ENCODE peak calls at places on chromosomes 16 and 17, in seven cellular contexts. A is breast epithelium, L is psoas muscle, Z is astrocyte of the spinal cord, R is mucosa of descending colon, P is lung, M is AG04450. E is an unnamed sample.

GRCh38 chr16:64892843-64893242 is 229.0 kb downstream of the CDH11 start:
- DNase-seq in R (no peak), A (no peak), L (no peak), M (peak; percentile 75), P (no peak), Z (peak; percentile 94), E (no peak)

GRCh38 chr16:1537763-1538289 is 4.4 kb downstream of the TMEM204 start:
- DNase-seq in A (no peak), Z (no peak), L (peak; percentile 49), M (no peak), P (no peak), R (no peak), E (no peak)

GRCh38 chr16:74868501-74868900 is 93.9 kb upstream of the FA2H start:
- DNase-seq in A (no peak), M (no peak), Z (peak; percentile 27), L (no peak), P (no peak), R (no peak), E (no peak)

GRCh38 chr17:28878981-28879380 is 18.6 kb downstream of the FLOT2 start:
- DNase-seq in L (no peak), M (no peak), P (no peak), A (no peak), Z (peak; percentile 44), R (no peak), E (peak; percentile 38)

GRCh38 chr16:86533942-86534341 is 21.1 kb downstream of the MTHFSD start:
- DNase-seq in R (no peak), L (no peak), M (no peak), P (no peak), Z (no peak), A (no peak), E (no peak)

GRCh38 chr16:84461029-84461415 is 43.4 kb downstream of the MEAK7 start:
- DNase-seq in M (no peak), R (peak; percentile 14), A (peak; percentile 45), L (no peak), P (no peak), Z (no peak), E (no peak)

GRCh38 chr17:77245162-77245926 is 104.6 kb downstream of the SEC14L1 start:
- DNase-seq in Z (no peak), L (no peak), M (no peak), P (no peak), A (no peak), R (no peak), E (no peak)

GRCh38 chr17:6812295-6812694 is 19.2 kb downstream of the TEKT1 start:
- DNase-seq in A (no peak), Z (no peak), P (no peak), M (no peak), L (no peak), R (no peak), E (no peak)

GRCh38 chr16:79316004-79316458 is 284.5 kb downstream of the MAF start:
- DNase-seq in M (no peak), R (no peak), L (no peak), A (no peak), Z (no peak), P (no peak), E (no peak)

GRCh38 chr16:17138801-17139200 is 332.0 kb downstream of the XYLT1 start:
- DNase-seq in M (no peak), R (no peak), A (no peak), L (no peak), P (no peak), Z (no peak), E (peak; percentile 72)

GRCh38 chr17:44804301-44805061 is 25.6 kb downstream of the GJC1 start:
- DNase-seq in Z (peak; percentile 17), R (no peak), P (no peak), M (no peak), A (no peak), L (peak; percentile 66), E (no peak)

DNA sequence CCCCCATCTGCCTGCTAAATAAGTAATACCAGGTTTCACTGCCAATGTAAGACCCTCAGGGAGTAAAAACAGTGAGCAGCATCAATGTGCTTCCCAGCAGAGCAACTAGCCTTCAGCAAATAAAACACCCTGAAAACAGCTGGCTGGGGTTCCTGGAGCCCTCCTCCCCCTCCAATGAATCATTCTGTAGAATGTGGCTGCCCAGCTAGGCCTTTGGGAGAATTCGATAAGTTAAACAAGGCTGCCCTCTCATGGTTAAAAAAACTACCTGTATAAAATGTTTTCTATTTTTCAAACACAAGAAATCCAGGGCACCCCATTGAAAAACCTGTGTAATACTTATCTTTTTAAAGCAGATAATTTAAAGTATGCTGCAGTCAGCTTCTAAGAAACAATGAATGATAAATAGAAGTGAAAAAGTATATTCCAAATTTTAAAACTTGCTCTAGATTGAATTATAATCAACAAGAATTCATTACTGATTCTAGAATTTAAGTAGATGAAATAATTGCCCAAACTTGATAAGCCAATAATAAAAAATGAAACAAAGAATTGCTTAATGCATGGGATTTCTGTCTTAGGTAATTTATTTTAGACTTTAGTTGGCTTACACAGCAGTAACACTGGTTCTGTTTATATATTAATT is 9.4 kb upstream of the TOM1L1 start:
- DNase-seq in A (no peak), M (peak; percentile 57), R (no peak), L (no peak), Z (peak; percentile 71), P (no peak), E (peak; percentile 52)
- TF ChIP-seq CTCF in A (no peak), M (peak; percentile 56), R (no peak), L (peak; percentile 27), Z (peak; percentile 40), P (no peak), E (peak; percentile 61)

GRCh38 chr17:81132770-81133723 is 32.3 kb upstream of the PVALEF start:
- DNase-seq in Z (no peak), R (no peak), A (no peak), P (peak; percentile 54), L (no peak), M (no peak), E (peak; percentile 46)
- TF ChIP-seq CTCF in Z (no peak), R (no peak), A (no peak), P (no peak), L (no peak), M (no peak), E (no peak)

GRCh38 chr16:90026135-90026534 is 6.9 kb upstream of the DBNDD1 start:
- DNase-seq in P (no peak), Z (no peak), M (no peak), L (no peak), R (no peak), A (no peak), E (no peak)
- TF ChIP-seq CTCF in P (no peak), Z (no peak), M (no peak), L (no peak), R (no peak), A (no peak), E (no peak)

DNA sequence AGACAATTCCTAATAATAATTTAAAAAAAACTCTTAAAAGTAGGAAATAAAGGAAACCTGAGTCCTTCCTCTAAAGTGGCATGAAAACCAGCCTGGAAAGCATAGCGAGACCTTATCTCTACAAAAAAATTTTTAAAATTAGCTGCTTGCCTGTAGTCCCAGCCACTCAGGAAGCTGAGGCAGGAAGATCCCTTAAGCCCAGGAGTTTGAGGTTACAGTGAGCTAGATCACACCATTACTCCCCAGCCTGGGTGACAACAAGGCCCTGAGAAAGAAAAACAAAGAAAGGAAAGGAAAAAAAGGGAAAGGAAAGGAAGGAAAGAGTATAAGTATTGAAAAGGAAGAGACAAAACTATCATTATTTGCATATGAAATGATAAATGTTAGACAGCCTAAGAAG is 112.9 kb downstream of the GOSR1 start:
- DNase-seq in A (no peak), P (no peak), R (no peak), Z (no peak), M (no peak), L (no peak), E (no peak)
- TF ChIP-seq CTCF in A (no peak), P (no peak), R (no peak), Z (no peak), M (no peak), L (no peak), E (no peak)

GRCh38 chr16:58000706-58001676 is at the start of gene USB1:
- DNase-seq in M (peak; percentile 39), R (peak; percentile 92), A (peak; percentile 83), P (peak; percentile 86), Z (peak; percentile 80), L (peak; percentile 93), E (peak; percentile 92)

GRCh38 chr16:57998484-57998883 is 2.0 kb downstream of the ZNF319 start:
- DNase-seq in M (no peak), Z (no peak), P (peak; percentile 75), R (peak; percentile 65), L (no peak), A (no peak), E (no peak)

GRCh38 chr16:57999971-58000705 is at the start of gene ZNF319:
- DNase-seq in M (no peak), L (peak; percentile 59), R (peak; percentile 53), P (no peak), A (no peak), Z (no peak), E (no peak)

GRCh38 chr16:57998992-57999365 is 1.5 kb downstream of the ZNF319 start:
- DNase-seq in Z (no peak), P (no peak), A (no peak), L (no peak), M (no peak), R (no peak), E (no peak)

DNA sequence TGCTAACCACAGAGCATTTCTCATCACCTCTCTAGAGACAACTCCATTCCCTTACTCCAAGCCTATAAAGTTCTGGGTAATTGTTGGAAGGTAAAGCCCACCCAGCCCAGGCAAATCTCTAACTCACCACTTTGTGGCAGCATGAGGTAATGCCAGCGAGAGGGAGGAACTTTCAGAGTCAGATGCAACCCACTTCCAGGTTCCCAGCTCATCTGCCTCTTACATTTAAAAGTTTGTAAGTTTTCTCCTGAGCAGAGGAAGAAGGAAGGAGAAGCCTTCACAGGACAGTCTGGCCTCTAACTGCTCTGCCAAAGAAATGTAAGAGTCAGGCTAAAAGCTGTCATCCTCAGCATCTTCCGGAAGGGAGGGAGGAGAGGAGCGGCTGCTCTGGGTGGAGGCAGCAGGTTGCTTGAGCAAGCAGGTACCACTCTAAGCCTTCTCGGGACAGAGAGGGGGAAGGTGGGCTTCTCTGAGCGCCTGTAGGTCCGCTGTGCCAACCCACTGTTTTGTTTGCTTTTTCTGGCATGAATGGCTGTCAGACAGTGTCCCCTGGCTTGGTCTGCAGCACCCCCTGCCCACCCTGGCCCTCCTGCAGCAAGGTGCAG is 1.0 kb downstream of the ZNF319 start:
- DNase-seq in M (no peak), A (no peak), L (no peak), Z (peak; percentile 42), R (peak; percentile 41), P (no peak), E (no peak)
- TF ChIP-seq CTCF in M (no peak), A (no peak), L (no peak), Z (no peak), R (no peak), P (no peak), E (no peak)

GRCh38 chr17:72030067-72030899 is 90.5 kb upstream of the SOX9 start:
- DNase-seq in P (peak; percentile 46), L (peak; percentile 47), A (no peak), M (peak; percentile 10), Z (peak; percentile 67), R (peak; percentile 37), E (peak; percentile 56)
- TF ChIP-seq CTCF in P (no peak), L (peak; percentile 19), A (peak; percentile 7), M (peak; percentile 77), Z (peak; percentile 64), R (peak; percentile 14), E (peak; percentile 44)

GRCh38 chr16:22898874-22899348 is 84.9 kb downstream of the HS3ST2 start:
- DNase-seq in L (peak; percentile 82), Z (peak; percentile 56), M (no peak), R (peak; percentile 73), A (peak; percentile 63), P (peak; percentile 71), E (peak; percentile 90)
- TF ChIP-seq CTCF in L (peak; percentile 84), Z (peak; percentile 76), M (peak; percentile 61), R (peak; percentile 44), A (peak; percentile 21), P (no peak), E (peak; percentile 93)

E was measured in nephron progenitor cell.